ENCODE peak calls at places on chromosome 19, in seven cellular contexts. X is body of pancreas, M is foreskin keratinocyte, F is K562, C is dorsolateral prefrontal cortex, R is prostate gland, O is H9. W is an unnamed sample.

GRCh38 chr19:40542197-40542859 is 34.3 kb upstream of the SHKBP1 start:
- DNase-seq in X (peak), M (no peak), F (no peak), C (no peak), R (no peak), O (no peak), W (no peak)

GRCh38 chr19:49056101-49056901 is 1.2 kb downstream of the CGB7 start:
- DNase-seq in X (peak), M (no peak), F (peak), C (peak), R (peak), O (peak), W (peak)

GRCh38 chr19:48991823-48992570 is 1.1 kb downstream of the GYS1 start:
- DNase-seq in X (peak), M (peak), F (peak), C (peak), R (peak), O (peak), W (no peak)

GRCh38 chr19:15072930-15073647 is 8.9 kb upstream of the OR1I1 start:
- DNase-seq in X (no peak), M (peak), F (no peak), C (no peak), R (peak), O (peak), W (peak)

GRCh38 chr19:49149652-49150105 is 5.5 kb downstream of the HRC start:
- DNase-seq in X (peak), M (peak), F (peak), C (peak), R (peak), O (peak), W (peak)

GRCh38 chr19:3366761-3367571 is 583 bp downstream of the NFIC start:
- DNase-seq in X (peak), M (no peak), F (peak), C (no peak), R (peak), O (no peak), W (no peak)

GRCh38 chr19:4278926-4279529 is at the start of gene SHD:
- DNase-seq in X (no peak), M (no peak), F (peak), C (peak), R (no peak), O (no peak), W (no peak)

GRCh38 chr19:20388826-20389225 is 176.8 kb downstream of the ZNF737 start:
- DNase-seq in X (no peak), M (no peak), F (no peak), C (no peak), R (no peak), O (no peak), W (no peak)

GRCh38 chr19:44587863-44588752 is 25.3 kb upstream of the IGSF23 start:
- DNase-seq in X (no peak), M (peak), F (no peak), C (no peak), R (no peak), O (no peak), W (no peak)

GRCh38 chr19:36266375-36266961 is 51.6 kb downstream of the ZNF146 start:
- DNase-seq in X (peak), M (no peak), F (peak), C (no peak), R (no peak), O (no peak), W (no peak)

GRCh38 chr19:41083516-41083915 is 4.7 kb upstream of the CYP2A13 start:
- DNase-seq in X (no peak), M (no peak), F (no peak), C (no peak), R (no peak), O (no peak), W (no peak)

GRCh38 chr19:16327501-16327900 is 2.9 kb downstream of the KLF2 start:
- DNase-seq in X (no peak), M (no peak), F (no peak), C (no peak), R (no peak), O (no peak), W (no peak)

GRCh38 chr19:52993342-52994178 is 20.2 kb upstream of the ERVV-1 start:
- DNase-seq in X (peak), M (peak), F (peak), C (peak), R (peak), O (peak), W (peak)

GRCh38 chr19:29605653-29606419 is at the start of gene POP4:
- DNase-seq in X (peak), M (peak), F (peak), C (peak), R (peak), O (peak), W (peak)

GRCh38 chr19:43337737-43338136 is 15.7 kb upstream of the CD177 start:
- DNase-seq in X (no peak), M (no peak), F (no peak), C (no peak), R (no peak), O (no peak), W (no peak)

GRCh38 chr19:8209111-8209964 is at the start of gene CERS4:
- DNase-seq in X (peak), M (no peak), F (peak), C (peak), R (peak), O (peak), W (peak)

GRCh38 chr19:7870571-7871279 is 3.5 kb downstream of the PRR36 start:
- DNase-seq in X (peak), M (no peak), F (peak), C (no peak), R (no peak), O (peak), W (no peak)

GRCh38 chr19:1469936-1470863 is 8.8 kb downstream of the C19orf25 start:
- DNase-seq in X (no peak), M (no peak), F (peak), C (no peak), R (no peak), O (peak), W (no peak)

GRCh38 chr19:57282011-57282636 is 1.8 kb downstream of the ZNF460 start:
- DNase-seq in X (no peak), M (peak), F (no peak), C (no peak), R (no peak), O (no peak), W (no peak)

GRCh38 chr19:22026687-22027086 is 15.9 kb upstream of the ZNF208 start:
- DNase-seq in X (no peak), M (no peak), F (no peak), C (no peak), R (no peak), O (no peak), W (no peak)

GRCh38 chr19:18834644-18834984 is 2.9 kb downstream of the UPF1 start:
- DNase-seq in X (no peak), M (no peak), F (no peak), C (no peak), R (no peak), O (no peak), W (no peak)

GRCh38 chr19:52453324-52454094 is at the start of gene ZNF578:
- DNase-seq in X (peak), M (peak), F (peak), C (peak), R (peak), O (no peak), W (no peak)

GRCh38 chr19:34904846-34905527 is 21.7 kb upstream of the ZNF30 start:
- DNase-seq in X (no peak), M (no peak), F (no peak), C (no peak), R (no peak), O (peak), W (peak)

GRCh38 chr19:57682226-57682766 is 519 bp downstream of the ZNF551 start:
- DNase-seq in X (no peak), M (no peak), F (no peak), C (no peak), R (no peak), O (no peak), W (no peak)

GRCh38 chr19:9552902-9553301 is 14.5 kb upstream of the ZNF426 start:
- DNase-seq in X (no peak), M (no peak), F (no peak), C (no peak), R (no peak), O (no peak), W (no peak)

GRCh38 chr19:37654525-37654832 is 786 bp downstream of the ZFP30 start:
- DNase-seq in X (no peak), M (peak), F (no peak), C (no peak), R (no peak), O (no peak), W (no peak)

GRCh38 chr19:4602915-4603314 is 36.4 kb upstream of the TNFAIP8L1 start:
- DNase-seq in X (no peak), M (no peak), F (no peak), C (no peak), R (no peak), O (no peak), W (no peak)

GRCh38 chr19:18590273-18591272 is 2.0 kb downstream of the REX1BD start:
- DNase-seq in X (no peak), M (no peak), F (peak), C (peak), R (no peak), O (peak), W (peak)

GRCh38 chr19:53424968-53425597 is 6.7 kb upstream of the ZNF761 start:
- DNase-seq in X (peak), M (no peak), F (peak), C (peak), R (peak), O (peak), W (peak)

GRCh38 chr19:41872775-41873647 is 4.1 kb upstream of the CD79A start:
- DNase-seq in X (peak), M (no peak), F (no peak), C (peak), R (peak), O (peak), W (peak)

GRCh38 chr19:4557186-4557970 is 2.1 kb downstream of the SEMA6B start:
- DNase-seq in X (no peak), M (no peak), F (peak), C (no peak), R (no peak), O (peak), W (no peak)

GRCh38 chr19:38706792-38707511 is 37.3 kb downstream of the CAPN12 start:
- DNase-seq in X (no peak), M (no peak), F (no peak), C (no peak), R (no peak), O (peak), W (no peak)

GRCh38 chr19:38705197-38706019 is 38.9 kb downstream of the CAPN12 start:
- DNase-seq in X (no peak), M (no peak), F (no peak), C (no peak), R (no peak), O (no peak), W (no peak)

GRCh38 chr19:38702278-38702677 is 42.0 kb downstream of the CAPN12 start:
- DNase-seq in X (no peak), M (no peak), F (no peak), C (no peak), R (no peak), O (no peak), W (no peak)

GRCh38 chr19:38703509-38703908 is 40.8 kb downstream of the CAPN12 start:
- DNase-seq in X (no peak), M (no peak), F (no peak), C (no peak), R (no peak), O (no peak), W (no peak)

DNA sequence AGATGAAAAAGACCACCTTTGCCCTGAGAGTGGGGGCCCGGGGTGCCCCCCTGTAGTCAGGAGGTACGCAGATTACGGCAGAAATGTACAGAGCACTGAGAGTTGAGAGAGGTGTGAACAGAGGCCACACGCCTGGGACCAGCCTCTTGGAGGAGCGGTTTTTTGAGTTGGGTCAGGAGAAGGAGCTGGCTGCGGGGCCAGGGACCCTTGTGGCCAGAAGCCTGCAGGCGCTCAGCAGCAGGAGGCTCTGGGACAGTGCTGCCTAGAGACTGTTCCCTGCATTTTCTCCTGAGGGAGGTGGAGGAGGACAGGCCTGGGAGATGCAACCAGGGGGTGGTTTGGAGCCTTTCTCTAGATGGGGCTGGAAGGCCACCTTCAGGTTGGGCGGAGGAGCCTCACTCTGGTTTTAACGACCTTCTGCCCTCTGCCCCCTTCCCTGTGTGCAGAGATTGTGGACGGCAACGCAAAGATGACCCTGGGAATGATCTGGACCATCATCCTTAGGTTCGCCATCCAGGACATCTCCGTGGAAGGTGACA is 39.7 kb downstream of the CAPN12 start:
- DNase-seq in X (no peak), M (no peak), F (no peak), C (no peak), R (no peak), O (no peak), W (no peak)
- TF ChIP-seq CTCF in X (no peak), M (peak), F (peak), C (no peak), R (no peak), O (peak), W (no peak)

GRCh38 chr19:12648088-12648487 is 18.5 kb downstream of the MAN2B1 start:
- DNase-seq in X (peak), M (no peak), F (peak), C (no peak), R (no peak), O (peak), W (no peak)
- TF ChIP-seq CTCF in X (no peak), M (peak), F (peak), C (no peak), R (no peak), O (peak), W (no peak)

GRCh38 chr19:11061951-11062350 is 27.3 kb upstream of the LDLR start:
- DNase-seq in X (no peak), M (no peak), F (no peak), C (no peak), R (peak), O (no peak), W (no peak)
- TF ChIP-seq CTCF in X (no peak), M (no peak), F (no peak), C (no peak), R (no peak), O (no peak), W (no peak)

GRCh38 chr19:50928841-50929240 is 17.6 kb upstream of the KLK4 start:
- DNase-seq in X (no peak), M (no peak), F (no peak), C (no peak), R (no peak), O (no peak), W (no peak)
- TF ChIP-seq CTCF in X (no peak), M (no peak), F (no peak), C (no peak), R (no peak), O (no peak), W (no peak)